ENCODE peak calls at places on chromosome 9, in four cellular contexts. F, D, K and Q are unnamed samples.

GRCh38 chr9:126479515-126479914 is 134.2 kb upstream of the LMX1B start:
- DNase-seq in K (no peak), F (no peak), D (no peak), Q (no peak)

GRCh38 chr9:134165357-134166315 is 1.3 kb upstream of the RNU6ATAC start:
- DNase-seq in F (peak), K (peak), D (peak), Q (no peak)

GRCh38 chr9:2053883-2054845 is 39.0 kb downstream of the SMARCA2 start:
- DNase-seq in D (no peak), K (peak), F (no peak), Q (no peak)

GRCh38 chr9:123537809-123538208 is 181.8 kb downstream of the CRB2 start:
- DNase-seq in F (no peak), D (no peak), K (no peak), Q (no peak)

GRCh38 chr9:104872959-104873850 is 54.8 kb downstream of the ABCA1 start:
- DNase-seq in F (no peak), D (no peak), K (peak), Q (no peak)

GRCh38 chr9:28365020-28365640 is 791.8 kb upstream of the C9orf72 start:
- DNase-seq in D (no peak), K (no peak), F (peak), Q (no peak)

GRCh38 chr9:37551468-37551867 is 24.7 kb downstream of the FBXO10 start:
- DNase-seq in D (no peak), F (no peak), K (no peak), Q (no peak)

GRCh38 chr9:69319324-69320040 is 5.5 kb upstream of the ENTREP1 start:
- DNase-seq in K (no peak), F (no peak), D (no peak), Q (no peak)

GRCh38 chr9:124050955-124051354 is 39.4 kb downstream of the LHX2 start:
- DNase-seq in K (no peak), F (no peak), D (no peak), Q (no peak)

GRCh38 chr9:16131269-16131668 is 578.4 kb downstream of the CCDC171 start:
- DNase-seq in F (peak), D (no peak), K (peak), Q (no peak)

GRCh38 chr9:137302176-137303030 is at the start of gene NRARP:
- DNase-seq in K (peak), D (peak), F (peak), Q (peak)

GRCh38 chr9:77589046-77589795 is 58.9 kb downstream of the GNA14 start:
- DNase-seq in D (no peak), F (no peak), K (no peak), Q (no peak)

GRCh38 chr9:103942171-103942570 is 151.9 kb upstream of the SMC2 start:
- DNase-seq in K (no peak), F (no peak), D (no peak), Q (no peak)

GRCh38 chr9:109730228-109730627 is 49.8 kb upstream of the PALM2AKAP2 start:
- DNase-seq in D (no peak), F (no peak), K (peak), Q (no peak)

GRCh38 chr9:37938121-37938906 is 34.4 kb upstream of the SLC25A51 start:
- DNase-seq in K (peak), F (peak), D (no peak), Q (no peak)

GRCh38 chr9:20781086-20781485 is 97.0 kb downstream of the FOCAD start:
- DNase-seq in K (peak), F (no peak), D (no peak), Q (no peak)

GRCh38 chr9:10130061-10130675 is 482.6 kb downstream of the PTPRD start:
- DNase-seq in D (no peak), K (no peak), F (no peak), Q (no peak)

GRCh38 chr9:136694163-136694864 is 7.1 kb upstream of the AGPAT2 start:
- DNase-seq in F (peak), D (peak), K (peak), Q (peak)

GRCh38 chr9:34659592-34660253 is 2.7 kb downstream of the CCL27 start:
- DNase-seq in D (no peak), F (no peak), K (no peak), Q (no peak)

GRCh38 chr9:23447166-23447565 is 378.9 kb downstream of the ELAVL2 start:
- DNase-seq in K (no peak), F (no peak), D (no peak), Q (no peak)

GRCh38 chr9:82117025-82117424 is 128.5 kb downstream of the SPATA31D1 start:
- DNase-seq in F (no peak), K (peak), D (no peak), Q (no peak)

GRCh38 chr9:2727966-2728613 is 10.8 kb downstream of the KCNV2 start:
- DNase-seq in F (peak), D (peak), K (peak), Q (no peak)

GRCh38 chr9:108225371-108225905 is 630.3 kb downstream of the ACTL7B start:
- DNase-seq in K (peak), F (no peak), D (no peak), Q (no peak)

GRCh38 chr9:137630126-137630525 is 11.3 kb downstream of the EHMT1 start:
- DNase-seq in D (no peak), K (no peak), F (no peak), Q (no peak)

GRCh38 chr9:105415344-105415980 is 32.4 kb upstream of the FSD1L start:
- DNase-seq in K (peak), D (peak), F (peak), Q (peak)

DNA sequence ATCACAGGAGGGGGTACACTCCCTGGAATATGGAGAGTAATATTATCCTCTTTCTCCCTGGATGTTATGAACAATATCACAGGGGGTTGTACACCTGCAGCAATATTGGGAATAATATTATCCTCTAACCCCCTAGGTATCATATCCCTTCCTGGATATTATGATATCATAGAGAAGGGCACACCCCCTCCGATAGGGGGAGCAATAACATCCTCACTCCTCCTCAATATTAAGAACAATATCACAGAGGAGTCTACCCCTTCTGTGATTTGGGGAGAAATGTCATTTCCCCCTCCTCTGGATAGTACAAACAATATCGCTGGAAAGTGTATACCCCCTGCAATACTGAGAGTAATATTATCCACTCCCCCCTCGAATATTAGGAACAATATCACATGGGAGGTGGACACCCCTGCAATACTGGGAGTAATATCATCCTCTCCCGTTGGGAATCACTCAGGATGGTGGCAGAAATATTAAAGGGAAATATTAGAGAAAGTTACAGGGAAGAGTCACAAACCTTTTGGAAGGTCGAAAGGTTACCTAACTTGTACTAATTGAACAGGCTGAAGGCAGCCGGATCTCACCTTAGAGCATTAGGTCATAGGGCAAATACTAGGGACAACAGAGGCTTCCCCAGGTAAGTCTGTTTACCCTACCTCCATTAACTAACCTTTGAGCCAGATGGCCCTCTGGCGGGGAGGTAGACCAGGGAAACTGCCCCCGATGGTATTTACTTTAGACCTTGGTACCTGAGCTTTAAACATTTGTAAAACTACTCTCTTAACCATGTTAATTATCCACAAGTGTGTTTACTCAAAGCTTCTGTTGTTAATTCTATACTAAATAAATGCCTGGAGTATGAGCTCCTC is 57.5 kb upstream of the FREM1 start:
- DNase-seq in F (no peak), K (no peak), D (no peak), Q (no peak)
- TF ChIP-seq CTCF in F (no peak), K (no peak), D (no peak), Q (no peak)

GRCh38 chr9:78821126-78821822 is 524.3 kb downstream of the PSAT1 start:
- DNase-seq in K (peak), F (no peak), D (peak), Q (no peak)
- TF ChIP-seq CTCF in K (peak), F (peak), D (peak), Q (peak)

DNA sequence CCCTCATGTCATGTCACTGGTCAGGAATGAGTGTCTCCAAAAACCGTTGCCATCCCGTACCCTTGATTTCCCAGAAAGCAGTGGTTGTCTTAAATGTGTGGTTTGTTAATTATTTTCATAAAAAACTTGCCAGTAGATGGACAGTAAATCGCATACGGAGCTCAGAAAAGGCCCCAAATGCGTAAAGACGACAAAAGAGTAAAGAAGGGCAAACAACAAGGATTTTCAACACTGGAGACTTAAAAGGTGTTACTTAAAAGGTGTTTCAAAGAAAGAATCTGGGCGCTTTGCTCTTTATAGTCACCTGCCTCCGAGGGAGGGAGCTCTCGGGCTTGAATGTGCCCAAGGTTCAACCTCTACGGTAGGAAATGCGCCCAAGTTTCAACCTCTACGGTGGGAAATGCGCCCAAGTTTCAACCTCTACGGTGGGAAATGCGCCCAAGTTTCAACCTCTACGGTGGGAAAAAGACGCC is 727 bp downstream of the KIF27 start:
- DNase-seq in F (no peak), D (peak), K (peak), Q (no peak)
- TF ChIP-seq CTCF in F (peak), D (peak), K (peak), Q (no peak)

GRCh38 chr9:32742296-32742695 is 41.0 kb upstream of the TMEM215 start:
- DNase-seq in F (no peak), K (no peak), D (no peak), Q (no peak)
- TF ChIP-seq CTCF in F (no peak), K (no peak), D (no peak), Q (no peak)

DNA sequence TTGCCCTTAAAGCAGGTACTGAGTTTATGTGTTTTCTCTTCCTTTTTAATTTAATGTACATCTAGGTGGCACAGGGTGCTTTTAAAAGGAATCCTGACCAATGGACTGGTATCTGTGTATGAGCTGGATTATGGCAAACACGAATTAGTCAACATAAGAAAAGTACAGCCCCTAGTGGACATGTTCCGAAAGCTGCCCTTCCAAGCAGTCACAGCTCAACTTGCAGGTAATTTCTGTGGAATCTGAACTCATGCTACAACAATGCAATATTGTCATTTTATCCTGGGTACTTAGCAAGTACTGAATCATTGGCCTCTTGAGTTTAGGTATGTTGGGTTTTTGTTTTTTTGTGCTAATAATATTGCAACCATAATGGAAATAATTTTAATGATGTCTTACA is 14.4 kb upstream of the TMOD1 start:
- DNase-seq in K (no peak), D (no peak), F (no peak), Q (no peak)
- TF ChIP-seq CTCF in K (peak), D (peak), F (peak), Q (peak)

GRCh38 chr9:135303280-135303647 is 176.3 kb upstream of the PPP1R26 start:
- DNase-seq in F (no peak), D (no peak), K (no peak), Q (no peak)
- TF ChIP-seq CTCF in F (no peak), D (no peak), K (no peak), Q (no peak)

GRCh38 chr9:113657765-113658564 is 194.4 kb downstream of the RGS3 start:
- DNase-seq in D (peak), F (peak), K (peak), Q (peak)
- TF ChIP-seq CTCF in D (peak), F (peak), K (peak), Q (peak)

GRCh38 chr9:128056887-128057723 is 10.0 kb downstream of the NAIF1 start:
- DNase-seq in F (no peak), D (peak), K (no peak), Q (no peak)
- TF ChIP-seq CTCF in F (no peak), D (no peak), K (no peak), Q (no peak)

GRCh38 chr9:93996863-93997262 is 41.7 kb upstream of the BARX1 start:
- DNase-seq in D (no peak), K (no peak), F (peak), Q (no peak)
- TF ChIP-seq CTCF in D (no peak), K (no peak), F (peak), Q (no peak)

DNA sequence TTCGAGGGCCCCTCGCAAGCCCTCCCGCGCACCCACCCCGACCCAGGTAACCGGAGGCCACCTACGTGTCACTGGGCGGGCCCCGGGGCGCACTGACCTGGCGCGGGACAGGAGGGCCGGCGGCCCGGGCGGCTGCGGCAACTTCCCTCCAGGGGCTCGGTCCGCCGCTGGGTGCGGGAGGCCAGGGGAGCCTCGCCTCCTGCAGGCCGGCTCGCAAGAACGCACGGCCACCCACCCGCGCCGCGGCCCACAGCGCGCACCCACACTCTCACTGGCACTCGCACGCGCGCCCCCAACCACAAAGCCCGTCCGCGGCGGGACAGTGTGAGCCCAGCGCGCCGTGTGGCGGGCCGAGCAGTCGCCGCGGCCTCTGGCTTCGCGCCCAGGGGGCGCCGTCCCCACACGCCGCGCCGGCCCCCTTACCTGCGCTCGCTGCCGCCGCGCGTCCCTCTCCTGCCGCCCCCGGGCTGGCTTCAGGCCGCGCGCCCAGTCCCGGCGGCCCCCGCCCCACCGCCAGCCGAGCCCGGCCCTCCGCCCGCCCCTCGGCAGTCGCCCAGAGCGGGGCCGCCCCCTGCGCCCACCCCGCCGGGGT is 430 bp downstream of the LPAR1 start:
- DNase-seq in D (peak), F (peak), K (peak), Q (peak)
- TF ChIP-seq CTCF in D (peak), F (peak), K (peak), Q (peak)